ENCODE peak calls at places on chromosomes 1 and 21, in six cellular contexts. One of them, this sample, is unnamed.

GRCh38 chr1:26070808-26071342 is 3.4 kb upstream of the TRIM63 start:
- DNase-seq in DND-41: no peak
- DNase-seq in GM12865: no peak
- DNase-seq in A549: no peak
- DNase-seq in GM10248: no peak
- DNase-seq in HFFc6: no peak
- DNase-seq in this sample: no peak

GRCh38 chr1:161691846-161692245 is 15.2 kb upstream of the FCRLA start:
- DNase-seq in HFFc6: no peak
- DNase-seq in DND-41: no peak
- DNase-seq in GM12865: no peak
- DNase-seq in GM10248: no peak
- DNase-seq in A549: no peak
- DNase-seq in this sample: no peak

GRCh38 chr21:38820471-38821239 is 14.9 kb downstream of the ETS2 start:
- DNase-seq in DND-41: no peak
- DNase-seq in GM10248: no peak
- DNase-seq in HFFc6: no peak
- DNase-seq in A549: no peak
- DNase-seq in GM12865: no peak
- DNase-seq in this sample: no peak

GRCh38 chr1:79749607-79750006 is 743.1 kb upstream of the ADGRL4 start:
- DNase-seq in GM12865: no peak
- DNase-seq in A549: no peak
- DNase-seq in GM10248: no peak
- DNase-seq in HFFc6: no peak
- DNase-seq in DND-41: no peak
- DNase-seq in this sample: no peak

GRCh38 chr1:94772230-94772641 is 47.9 kb upstream of the SLC44A3 start:
- DNase-seq in GM10248: no peak
- DNase-seq in A549: no peak
- DNase-seq in DND-41: no peak
- DNase-seq in HFFc6: no peak
- DNase-seq in GM12865: no peak
- DNase-seq in this sample: no peak

GRCh38 chr1:184900507-184900906 is 73.8 kb downstream of the NIBAN1 start:
- DNase-seq in HFFc6: no peak
- DNase-seq in GM12865: no peak
- DNase-seq in GM10248: no peak
- DNase-seq in A549: no peak
- DNase-seq in DND-41: no peak
- DNase-seq in this sample: no peak

GRCh38 chr1:3186526-3186921 is 117.5 kb downstream of the PRDM16 start:
- DNase-seq in GM10248: no peak
- DNase-seq in GM12865: no peak
- DNase-seq in DND-41: no peak
- DNase-seq in HFFc6: no peak
- DNase-seq in A549: no peak
- DNase-seq in this sample: no peak

GRCh38 chr1:210301254-210301955 is 27.3 kb upstream of the HHAT start:
- DNase-seq in GM12865: no peak
- DNase-seq in DND-41: no peak
- DNase-seq in HFFc6: peak
- DNase-seq in GM10248: no peak
- DNase-seq in A549: no peak
- DNase-seq in this sample: no peak

GRCh38 chr1:98662354-98662665 is 789 bp downstream of the SNX7 start:
- DNase-seq in GM10248: no peak
- DNase-seq in DND-41: no peak
- DNase-seq in HFFc6: no peak
- DNase-seq in A549: peak
- DNase-seq in GM12865: no peak
- DNase-seq in this sample: no peak

GRCh38 chr1:209937996-209938959 is at the start of gene SYT14:
- DNase-seq in HFFc6: peak
- DNase-seq in A549: peak
- DNase-seq in DND-41: no peak
- DNase-seq in GM10248: peak
- DNase-seq in GM12865: no peak
- DNase-seq in this sample: no peak

GRCh38 chr1:84913025-84913892 is 20.3 kb upstream of the LPAR3 start:
- DNase-seq in A549: no peak
- DNase-seq in DND-41: no peak
- DNase-seq in HFFc6: no peak
- DNase-seq in GM12865: no peak
- DNase-seq in GM10248: no peak
- DNase-seq in this sample: no peak

GRCh38 chr1:66298427-66298826 is 235.5 kb upstream of the SGIP1 start:
- DNase-seq in GM10248: no peak
- DNase-seq in HFFc6: no peak
- DNase-seq in A549: no peak
- DNase-seq in GM12865: no peak
- DNase-seq in DND-41: no peak
- DNase-seq in this sample: no peak

GRCh38 chr1:243345205-243345604 is 89.4 kb downstream of the SDCCAG8 start:
- DNase-seq in A549: no peak
- DNase-seq in GM12865: peak
- DNase-seq in DND-41: peak
- DNase-seq in HFFc6: no peak
- DNase-seq in GM10248: no peak
- DNase-seq in this sample: no peak

GRCh38 chr1:83762419-83762818 is 236.5 kb downstream of the TTLL7 start:
- DNase-seq in A549: no peak
- DNase-seq in DND-41: no peak
- DNase-seq in HFFc6: no peak
- DNase-seq in GM10248: no peak
- DNase-seq in GM12865: no peak
- DNase-seq in this sample: no peak

GRCh38 chr1:25610822-25611630 is 5.6 kb upstream of the MAN1C1 start:
- DNase-seq in GM10248: no peak
- DNase-seq in DND-41: no peak
- DNase-seq in HFFc6: peak
- DNase-seq in A549: no peak
- DNase-seq in GM12865: peak
- DNase-seq in this sample: peak

GRCh38 chr1:37482796-37483744 is 8.7 kb downstream of the ZC3H12A start:
- DNase-seq in DND-41: no peak
- DNase-seq in A549: no peak
- DNase-seq in GM12865: no peak
- DNase-seq in HFFc6: no peak
- DNase-seq in GM10248: no peak
- DNase-seq in this sample: no peak

GRCh38 chr1:209404577-209404976 is 178.9 kb upstream of the CAMK1G start:
- DNase-seq in GM10248: no peak
- DNase-seq in HFFc6: no peak
- DNase-seq in GM12865: no peak
- DNase-seq in A549: no peak
- DNase-seq in DND-41: no peak
- DNase-seq in this sample: no peak

GRCh38 chr1:23964790-23965740 is 5.4 kb downstream of the PNRC2 start:
- DNase-seq in GM12865: peak
- DNase-seq in GM10248: no peak
- DNase-seq in A549: no peak
- DNase-seq in HFFc6: no peak
- DNase-seq in DND-41: no peak
- DNase-seq in this sample: no peak

GRCh38 chr1:33111965-33112364 is 31.0 kb downstream of the AZIN2 start:
- DNase-seq in DND-41: no peak
- DNase-seq in HFFc6: peak
- DNase-seq in A549: no peak
- DNase-seq in GM10248: no peak
- DNase-seq in GM12865: peak
- DNase-seq in this sample: no peak

GRCh38 chr1:76819976-76820375 is 47.3 kb upstream of the ST6GALNAC5 start:
- DNase-seq in GM10248: no peak
- DNase-seq in DND-41: no peak
- DNase-seq in GM12865: no peak
- DNase-seq in A549: no peak
- DNase-seq in HFFc6: no peak
- DNase-seq in this sample: no peak

GRCh38 chr1:180158149-180159147 is 3.8 kb downstream of the QSOX1 start:
- DNase-seq in GM12865: no peak
- DNase-seq in A549: no peak
- DNase-seq in DND-41: no peak
- DNase-seq in HFFc6: no peak
- DNase-seq in GM10248: no peak
- DNase-seq in this sample: no peak

GRCh38 chr1:172745014-172745413 is 86.1 kb downstream of the FASLG start:
- DNase-seq in GM10248: peak
- DNase-seq in DND-41: peak
- DNase-seq in HFFc6: peak
- DNase-seq in A549: peak
- DNase-seq in GM12865: peak
- DNase-seq in this sample: peak

GRCh38 chr1:225735252-225736149 is 42.1 kb upstream of the SRP9 start:
- DNase-seq in DND-41: no peak
- DNase-seq in GM10248: no peak
- DNase-seq in A549: peak
- DNase-seq in GM12865: no peak
- DNase-seq in HFFc6: peak
- DNase-seq in this sample: no peak

GRCh38 chr21:42313501-42313969 is 1.7 kb downstream of the TFF3 start:
- DNase-seq in A549: no peak
- DNase-seq in GM10248: no peak
- DNase-seq in DND-41: no peak
- DNase-seq in HFFc6: no peak
- DNase-seq in GM12865: no peak
- DNase-seq in this sample: no peak

GRCh38 chr1:167057297-167057688 is 32.9 kb downstream of the GPA33 start:
- DNase-seq in GM10248: peak
- DNase-seq in GM12865: peak
- DNase-seq in HFFc6: peak
- DNase-seq in DND-41: peak
- DNase-seq in A549: peak
- DNase-seq in this sample: peak

GRCh38 chr1:23751050-23751814 is 8.0 kb downstream of the ELOA start:
- DNase-seq in A549: peak
- DNase-seq in HFFc6: peak
- DNase-seq in GM10248: peak
- DNase-seq in DND-41: peak
- DNase-seq in GM12865: peak
- DNase-seq in this sample: peak

GRCh38 chr1:5818755-5819154 is 173.5 kb downstream of the NPHP4 start:
- DNase-seq in GM10248: no peak
- DNase-seq in DND-41: no peak
- DNase-seq in GM12865: no peak
- DNase-seq in A549: no peak
- DNase-seq in HFFc6: no peak
- DNase-seq in this sample: no peak

GRCh38 chr1:40530735-40531380 is 579 bp upstream of the ZNF684 start:
- DNase-seq in A549: peak
- DNase-seq in GM12865: peak
- DNase-seq in DND-41: no peak
- DNase-seq in HFFc6: no peak
- DNase-seq in GM10248: peak
- DNase-seq in this sample: no peak

GRCh38 chr21:34603002-34603709 is 11.8 kb downstream of the RCAN1 start:
- DNase-seq in A549: peak
- DNase-seq in HFFc6: peak
- DNase-seq in GM10248: peak
- DNase-seq in DND-41: peak
- DNase-seq in GM12865: peak
- DNase-seq in this sample: peak

GRCh38 chr1:211938473-211939080 is 96.8 kb downstream of the INTS7 start:
- DNase-seq in A549: no peak
- DNase-seq in HFFc6: no peak
- DNase-seq in GM10248: no peak
- DNase-seq in DND-41: no peak
- DNase-seq in GM12865: peak
- DNase-seq in this sample: no peak

GRCh38 chr1:151403612-151404011 is 4.2 kb downstream of the PSMB4 start:
- DNase-seq in DND-41: no peak
- DNase-seq in A549: no peak
- DNase-seq in GM12865: no peak
- DNase-seq in HFFc6: no peak
- DNase-seq in GM10248: no peak
- DNase-seq in this sample: no peak

GRCh38 chr1:43668956-43669355 is 19.0 kb downstream of the KDM4A start:
- DNase-seq in GM10248: no peak
- DNase-seq in A549: no peak
- DNase-seq in DND-41: no peak
- DNase-seq in GM12865: no peak
- DNase-seq in HFFc6: no peak
- DNase-seq in this sample: no peak

GRCh38 chr1:168321945-168322344 is 41.3 kb downstream of the TBX19 start:
- DNase-seq in DND-41: no peak
- DNase-seq in GM10248: no peak
- DNase-seq in A549: no peak
- DNase-seq in GM12865: peak
- DNase-seq in HFFc6: peak
- DNase-seq in this sample: no peak
- TF ChIP-seq CTCF in DND-41: peak
- TF ChIP-seq CTCF in GM10248: peak
- TF ChIP-seq CTCF in A549: peak
- TF ChIP-seq CTCF in GM12865: peak
- TF ChIP-seq CTCF in HFFc6: peak
- TF ChIP-seq CTCF in this sample: peak

DNA sequence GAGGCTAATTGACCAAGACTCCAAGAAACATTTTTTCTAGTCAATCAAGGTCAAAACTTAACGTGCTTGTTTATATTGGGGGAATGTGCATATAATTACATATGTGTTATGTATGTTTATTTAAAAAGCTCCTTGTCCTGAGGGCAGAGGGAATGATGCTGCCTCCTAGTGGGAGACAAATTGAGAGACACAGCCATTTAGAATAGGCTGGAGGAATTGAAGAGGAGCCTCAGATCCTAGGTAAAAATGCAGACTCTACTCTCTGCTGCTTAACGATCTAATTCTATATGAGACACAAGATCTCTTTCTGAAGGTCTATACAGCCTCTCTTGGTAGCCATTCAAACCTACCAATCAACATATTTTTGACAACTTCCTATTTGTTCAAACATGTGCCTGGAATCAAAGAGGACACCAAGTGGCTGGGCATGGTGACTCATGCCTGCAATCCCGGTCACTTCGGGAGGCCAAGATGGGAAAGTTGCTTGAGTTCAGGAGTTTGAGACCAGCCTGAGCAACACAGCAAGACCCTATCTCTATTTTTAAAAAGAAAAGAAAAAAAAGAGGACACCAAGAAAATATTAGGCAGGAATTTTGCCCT is 136.6 kb upstream of the ZNF648 start:
- DNase-seq in GM12865: peak
- DNase-seq in DND-41: no peak
- DNase-seq in HFFc6: peak
- DNase-seq in GM10248: peak
- DNase-seq in A549: no peak
- DNase-seq in this sample: no peak
- TF ChIP-seq CTCF in GM12865: peak
- TF ChIP-seq CTCF in DND-41: peak
- TF ChIP-seq CTCF in HFFc6: peak
- TF ChIP-seq CTCF in GM10248: peak
- TF ChIP-seq CTCF in A549: peak
- TF ChIP-seq CTCF in this sample: no peak

GRCh38 chr1:52842643-52843310 is at the start of gene ZYG11A:
- DNase-seq in A549: peak
- DNase-seq in HFFc6: peak
- DNase-seq in GM10248: peak
- DNase-seq in DND-41: no peak
- DNase-seq in GM12865: peak
- DNase-seq in this sample: peak
- TF ChIP-seq CTCF in A549: no peak
- TF ChIP-seq CTCF in HFFc6: peak
- TF ChIP-seq CTCF in GM10248: peak
- TF ChIP-seq CTCF in DND-41: no peak
- TF ChIP-seq CTCF in GM12865: peak
- TF ChIP-seq CTCF in this sample: peak

GRCh38 chr1:14806772-14807171 is 208.3 kb downstream of the KAZN start:
- DNase-seq in DND-41: no peak
- DNase-seq in A549: no peak
- DNase-seq in GM12865: no peak
- DNase-seq in HFFc6: no peak
- DNase-seq in GM10248: no peak
- DNase-seq in this sample: no peak
- TF ChIP-seq CTCF in DND-41: no peak
- TF ChIP-seq CTCF in A549: no peak
- TF ChIP-seq CTCF in GM12865: no peak
- TF ChIP-seq CTCF in HFFc6: no peak
- TF ChIP-seq CTCF in GM10248: no peak
- TF ChIP-seq CTCF in this sample: no peak